ENCODE peak calls at places on chromosomes 13 and 19, in four cellular contexts. V, U, H and T are unnamed samples.

GRCh38 chr13:62512194-62513141 is 1096.8 kb upstream of the PCDH20 start:
- DNase-seq in V (peak), U (no peak), H (no peak), T (peak)

GRCh38 chr13:34933349-34933748 is 8.7 kb upstream of the NBEA start:
- DNase-seq in V (no peak), U (no peak), H (no peak), T (no peak)

GRCh38 chr13:55437162-55437561 is 1703.6 kb upstream of the PRR20A start:
- DNase-seq in V (no peak), U (no peak), H (no peak), T (no peak)

GRCh38 chr13:36728006-36728405 is 54.2 kb downstream of the SERTM1 start:
- DNase-seq in V (no peak), U (no peak), H (no peak), T (no peak)

GRCh38 chr13:67230243-67230773 is at the start of gene PCDH9:
- DNase-seq in V (peak), U (peak), H (peak), T (peak)

GRCh38 chr19:44777715-44778347 is at the start of gene CBLC:
- DNase-seq in V (no peak), U (no peak), H (no peak), T (no peak)

GRCh38 chr19:4597278-4597974 is 37.9 kb upstream of the SEMA6B start:
- DNase-seq in V (no peak), U (no peak), H (no peak), T (no peak)

GRCh38 chr13:75715598-75716523 is 79.7 kb downstream of the LMO7 start:
- DNase-seq in V (no peak), U (no peak), H (no peak), T (peak)

GRCh38 chr13:98364648-98365047 is 187.6 kb upstream of the RNF113B start:
- DNase-seq in V (no peak), U (no peak), H (no peak), T (no peak)

GRCh38 chr19:18156841-18157464 is 4.0 kb downstream of the PIK3R2 start:
- DNase-seq in V (peak), U (peak), H (peak), T (peak)

GRCh38 chr13:29886446-29886845 is 36.0 kb upstream of the UBL3 start:
- DNase-seq in V (no peak), U (no peak), H (no peak), T (no peak)

GRCh38 chr13:27273658-27274425 is 3.2 kb downstream of the RASL11A start:
- DNase-seq in V (no peak), U (no peak), H (no peak), T (no peak)

GRCh38 chr19:43624933-43625332 is 5.5 kb upstream of the ZNF428 start:
- DNase-seq in V (no peak), U (peak), H (no peak), T (no peak)

GRCh38 chr19:15418112-15418587 is 638 bp downstream of the AKAP8L start:
- DNase-seq in V (no peak), U (no peak), H (no peak), T (no peak)

GRCh38 chr13:100707818-100708740 is 33.5 kb upstream of the TMTC4 start:
- DNase-seq in V (no peak), U (no peak), H (no peak), T (no peak)

GRCh38 chr19:664913-665443 is 2.0 kb upstream of the RNF126 start:
- DNase-seq in V (peak), U (peak), H (peak), T (peak)

GRCh38 chr13:85312071-85312470 is 487.1 kb downstream of the SLITRK6 start:
- DNase-seq in V (no peak), U (no peak), H (no peak), T (no peak)

GRCh38 chr13:106475852-106476251 is 59.6 kb downstream of the EFNB2 start:
- DNase-seq in V (no peak), U (no peak), H (no peak), T (no peak)